ENCODE peak calls at places on chromosome 19, in six cellular contexts. Z, D, M, X, K and B are unnamed samples.

GRCh38 chr19:31803819-31804446 is 454.7 kb upstream of the TSHZ3 start:
- DNase-seq in Z (no peak), D (no peak), M (no peak), X (no peak), K (no peak), B (no peak)

GRCh38 chr19:3979289-3979673 is 6.0 kb downstream of the EEF2 start:
- DNase-seq in Z (peak), D (no peak), M (no peak), X (no peak), K (peak), B (no peak)

GRCh38 chr19:32702010-32702409 is 10.4 kb downstream of the NUDT19 start:
- DNase-seq in Z (no peak), D (no peak), M (no peak), X (no peak), K (no peak), B (no peak)

GRCh38 chr19:2270157-2270571 is 11.8 kb downstream of the PEAK3 start:
- DNase-seq in Z (no peak), D (no peak), M (no peak), X (no peak), K (peak), B (no peak)

GRCh38 chr19:4391701-4392543 is 8.4 kb downstream of the SH3GL1 start:
- DNase-seq in Z (no peak), D (no peak), M (peak), X (no peak), K (peak), B (no peak)

GRCh38 chr19:710767-711166 is 2.0 kb downstream of the PALM start:
- DNase-seq in Z (no peak), D (no peak), M (no peak), X (no peak), K (no peak), B (peak)

GRCh38 chr19:49492573-49493411 is 3.4 kb upstream of the RPS11 start:
- DNase-seq in Z (peak), D (no peak), M (no peak), X (no peak), K (no peak), B (no peak)

GRCh38 chr19:10565028-10565566 is 713 bp downstream of the KRI1 start:
- DNase-seq in Z (peak), D (no peak), M (peak), X (no peak), K (peak), B (no peak)

GRCh38 chr19:27901078-27901477 is 1311.9 kb downstream of the UQCRFS1 start:
- DNase-seq in Z (no peak), D (no peak), M (no peak), X (no peak), K (no peak), B (no peak)

GRCh38 chr19:45402469-45403070 is 2.3 kb downstream of the PPP1R13L start:
- DNase-seq in Z (peak), D (no peak), M (peak), X (no peak), K (no peak), B (no peak)

GRCh38 chr19:54137913-54138776 is 583 bp downstream of the CNOT3 start:
- DNase-seq in Z (no peak), D (no peak), M (no peak), X (no peak), K (peak), B (no peak)

GRCh38 chr19:4575267-4575793 is 15.8 kb upstream of the SEMA6B start:
- DNase-seq in Z (peak), D (peak), M (peak), X (peak), K (peak), B (peak)

GRCh38 chr19:36103842-36104552 is 6.9 kb upstream of the OVOL3 start:
- DNase-seq in Z (no peak), D (no peak), M (no peak), X (no peak), K (no peak), B (no peak)

GRCh38 chr19:41449865-41450178 is 6.9 kb downstream of the ERICH4 start:
- DNase-seq in Z (no peak), D (no peak), M (no peak), X (no peak), K (no peak), B (no peak)

GRCh38 chr19:1901940-1902404 is 3.2 kb upstream of the ADAT3 start:
- DNase-seq in Z (no peak), D (no peak), M (no peak), X (no peak), K (no peak), B (no peak)

GRCh38 chr19:51691122-51692064 is 1.7 kb upstream of the SPACA6 start:
- DNase-seq in Z (peak), D (no peak), M (peak), X (no peak), K (peak), B (no peak)

GRCh38 chr19:52962394-52963228 is at the start of gene ZNF816:
- DNase-seq in Z (peak), D (peak), M (peak), X (peak), K (peak), B (peak)

GRCh38 chr19:1110809-1111640 is 7.2 kb downstream of the GPX4 start:
- DNase-seq in Z (peak), D (no peak), M (peak), X (no peak), K (no peak), B (no peak)

GRCh38 chr19:47421844-47422395 is 2.6 kb upstream of the MEIS3 start:
- DNase-seq in Z (peak), D (no peak), M (no peak), X (no peak), K (no peak), B (no peak)

GRCh38 chr19:35585844-35586243 is at the start of gene PMIS2:
- DNase-seq in Z (peak), D (no peak), M (no peak), X (no peak), K (no peak), B (no peak)